ENCODE peak calls at places on chromosomes 12 and 14, in four cellular contexts. One of them, this sample, is unnamed.

GRCh38 chr14:103144085-103144484 is 20.8 kb downstream of the TNFAIP2 start:
- DNase-seq in GM23338: no peak
- DNase-seq in transverse colon: no peak
- DNase-seq in GM12891: no peak
- DNase-seq in this sample: no peak

GRCh38 chr12:50569876-50570275 is 65.1 kb downstream of the DIP2B start:
- DNase-seq in GM23338: no peak
- DNase-seq in transverse colon: no peak
- DNase-seq in GM12891: no peak
- DNase-seq in this sample: no peak

GRCh38 chr12:81070846-81071245 is 7.0 kb upstream of the ACSS3 start:
- DNase-seq in GM23338: no peak
- DNase-seq in transverse colon: no peak
- DNase-seq in GM12891: no peak
- DNase-seq in this sample: no peak

GRCh38 chr14:85125331-85125730 is 404.6 kb upstream of the FLRT2 start:
- DNase-seq in GM23338: no peak
- DNase-seq in transverse colon: no peak
- DNase-seq in GM12891: no peak
- DNase-seq in this sample: no peak

GRCh38 chr12:45331552-45331951 is 115.7 kb downstream of the ANO6 start:
- DNase-seq in GM23338: no peak
- DNase-seq in transverse colon: no peak
- DNase-seq in GM12891: no peak
- DNase-seq in this sample: no peak

GRCh38 chr14:58884442-58884841 is 246.7 kb downstream of the DACT1 start:
- DNase-seq in GM23338: peak
- DNase-seq in transverse colon: no peak
- DNase-seq in GM12891: no peak
- DNase-seq in this sample: no peak

GRCh38 chr12:1410794-1411193 is 183.6 kb downstream of the FBXL14 start:
- DNase-seq in GM23338: no peak
- DNase-seq in transverse colon: no peak
- DNase-seq in GM12891: no peak
- DNase-seq in this sample: no peak

GRCh38 chr12:96028538-96028937 is 6.8 kb downstream of the LTA4H start:
- DNase-seq in GM23338: no peak
- DNase-seq in transverse colon: no peak
- DNase-seq in GM12891: no peak
- DNase-seq in this sample: no peak

GRCh38 chr14:59299731-59300130 is 111.3 kb downstream of the DAAM1 start:
- DNase-seq in GM23338: no peak
- DNase-seq in transverse colon: no peak
- DNase-seq in GM12891: no peak
- DNase-seq in this sample: no peak

GRCh38 chr12:1829306-1829900 is 9.0 kb downstream of the LRTM2 start:
- DNase-seq in GM23338: no peak
- DNase-seq in transverse colon: no peak
- DNase-seq in GM12891: no peak
- DNase-seq in this sample: no peak

GRCh38 chr14:20679907-20680306 is 4.5 kb upstream of the RNASE4 start:
- DNase-seq in GM23338: peak
- DNase-seq in transverse colon: no peak
- DNase-seq in GM12891: no peak
- DNase-seq in this sample: no peak

GRCh38 chr14:20652996-20653975 is 11.8 kb upstream of the OR6S1 start:
- DNase-seq in GM23338: peak
- DNase-seq in transverse colon: no peak
- DNase-seq in GM12891: no peak
- DNase-seq in this sample: peak

GRCh38 chr12:1122803-1123202 is 131.8 kb downstream of the ERC1 start:
- DNase-seq in GM23338: no peak
- DNase-seq in transverse colon: no peak
- DNase-seq in GM12891: no peak
- DNase-seq in this sample: no peak

GRCh38 chr14:95474486-95474885 is 42.0 kb downstream of the SYNE3 start:
- DNase-seq in GM23338: no peak
- DNase-seq in transverse colon: no peak
- DNase-seq in GM12891: no peak
- DNase-seq in this sample: no peak

GRCh38 chr12:87300-87699 is 20.7 kb downstream of the IQSEC3 start:
- DNase-seq in GM23338: no peak
- DNase-seq in transverse colon: no peak
- DNase-seq in GM12891: no peak
- DNase-seq in this sample: no peak

GRCh38 chr12:93785262-93786010 is 108.3 kb downstream of the CRADD start:
- DNase-seq in GM23338: peak
- DNase-seq in transverse colon: peak
- DNase-seq in GM12891: no peak
- DNase-seq in this sample: no peak

GRCh38 chr12:68081561-68081960 is 78.0 kb downstream of the IFNG start:
- DNase-seq in GM23338: no peak
- DNase-seq in transverse colon: no peak
- DNase-seq in GM12891: no peak
- DNase-seq in this sample: no peak

GRCh38 chr14:104582005-104582404 is 2.4 kb downstream of the C14orf180 start:
- DNase-seq in GM23338: no peak
- DNase-seq in transverse colon: no peak
- DNase-seq in GM12891: no peak
- DNase-seq in this sample: no peak

GRCh38 chr12:95532851-95533250 is 18.4 kb downstream of the USP44 start:
- DNase-seq in GM23338: no peak
- DNase-seq in transverse colon: no peak
- DNase-seq in GM12891: no peak
- DNase-seq in this sample: no peak

GRCh38 chr14:32303865-32304264 is 25.2 kb upstream of the AKAP6 start:
- DNase-seq in GM23338: no peak
- DNase-seq in transverse colon: no peak
- DNase-seq in GM12891: no peak
- DNase-seq in this sample: no peak

GRCh38 chr14:60845523-60845922 is 111.0 kb downstream of the MNAT1 start:
- DNase-seq in GM23338: no peak
- DNase-seq in transverse colon: no peak
- DNase-seq in GM12891: peak
- DNase-seq in this sample: no peak

DNA sequence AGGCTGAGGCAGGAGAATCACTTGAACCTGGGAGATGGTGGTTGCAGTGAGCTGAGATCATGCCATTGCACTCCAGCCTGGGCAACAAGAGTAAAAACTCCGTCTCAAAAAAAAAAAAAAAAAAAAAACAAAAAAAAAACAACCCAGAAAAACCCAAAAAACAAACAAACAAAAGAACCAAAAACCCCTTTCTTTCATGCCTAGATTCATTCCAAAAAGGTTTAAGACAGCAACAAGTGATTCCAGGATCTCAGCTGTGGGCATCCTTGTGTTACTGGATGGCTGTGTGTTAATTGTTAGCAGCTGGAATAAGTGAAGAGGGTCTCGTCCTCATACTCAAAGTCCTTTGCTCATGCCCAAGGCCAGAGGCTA is 9.4 kb downstream of the GPRC5A start:
- DNase-seq in GM23338: no peak
- DNase-seq in transverse colon: no peak
- DNase-seq in GM12891: no peak
- DNase-seq in this sample: no peak
- TF ChIP-seq POLR2AphosphoS5 in GM23338: no peak
- TF ChIP-seq POLR2AphosphoS5 in transverse colon: no peak
- TF ChIP-seq POLR2AphosphoS5 in GM12891: no peak
- TF ChIP-seq POLR2AphosphoS5 in this sample: no peak

DNA sequence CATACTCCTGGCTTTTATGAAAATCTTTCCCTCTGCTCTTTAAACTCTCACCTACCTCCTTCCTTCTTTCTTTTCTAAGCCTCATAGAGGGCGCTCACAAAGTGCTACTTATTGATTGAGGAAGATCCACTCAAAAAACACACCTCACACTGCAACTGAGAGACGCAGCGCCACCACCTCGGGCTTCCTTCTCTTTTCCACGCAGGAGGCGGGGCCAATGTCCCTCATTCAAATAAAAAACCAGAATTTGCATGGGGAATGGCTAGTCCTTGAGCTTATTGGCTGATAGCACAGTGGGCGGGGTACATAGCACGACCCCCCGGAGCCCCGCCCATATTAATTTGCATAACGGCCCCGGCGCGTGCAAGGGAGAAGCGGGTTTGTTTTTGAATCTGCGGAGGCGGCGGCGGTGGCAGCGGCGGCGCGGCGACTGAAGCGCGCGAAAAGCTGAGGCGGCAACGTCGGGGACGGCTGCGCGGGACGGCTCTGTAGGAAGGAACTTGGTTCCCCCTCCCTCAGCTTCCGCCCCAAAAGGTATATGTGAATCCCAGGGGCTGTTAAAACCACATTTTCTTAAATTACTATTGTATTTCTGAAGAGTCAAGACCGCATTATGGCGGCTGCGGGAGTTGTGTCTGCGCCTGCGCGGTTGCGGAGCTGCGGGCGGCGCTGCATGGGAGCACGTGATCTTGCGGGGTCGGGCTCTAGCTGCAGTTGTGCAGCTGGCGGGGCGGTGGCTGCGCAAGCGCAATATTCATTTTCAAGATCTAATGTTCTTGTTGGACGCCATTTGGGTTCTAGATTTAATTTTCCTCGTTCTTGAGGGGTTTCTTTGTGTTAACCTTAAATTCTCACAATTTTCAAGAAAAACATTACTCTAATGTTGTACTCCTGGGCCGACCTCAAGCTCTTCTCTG is at the start of gene ATF7IP:
- DNase-seq in GM23338: peak
- DNase-seq in transverse colon: peak
- DNase-seq in GM12891: peak
- DNase-seq in this sample: peak
- TF ChIP-seq POLR2AphosphoS5 in GM23338: peak
- TF ChIP-seq POLR2AphosphoS5 in transverse colon: peak
- TF ChIP-seq POLR2AphosphoS5 in GM12891: peak
- TF ChIP-seq POLR2AphosphoS5 in this sample: peak

DNA sequence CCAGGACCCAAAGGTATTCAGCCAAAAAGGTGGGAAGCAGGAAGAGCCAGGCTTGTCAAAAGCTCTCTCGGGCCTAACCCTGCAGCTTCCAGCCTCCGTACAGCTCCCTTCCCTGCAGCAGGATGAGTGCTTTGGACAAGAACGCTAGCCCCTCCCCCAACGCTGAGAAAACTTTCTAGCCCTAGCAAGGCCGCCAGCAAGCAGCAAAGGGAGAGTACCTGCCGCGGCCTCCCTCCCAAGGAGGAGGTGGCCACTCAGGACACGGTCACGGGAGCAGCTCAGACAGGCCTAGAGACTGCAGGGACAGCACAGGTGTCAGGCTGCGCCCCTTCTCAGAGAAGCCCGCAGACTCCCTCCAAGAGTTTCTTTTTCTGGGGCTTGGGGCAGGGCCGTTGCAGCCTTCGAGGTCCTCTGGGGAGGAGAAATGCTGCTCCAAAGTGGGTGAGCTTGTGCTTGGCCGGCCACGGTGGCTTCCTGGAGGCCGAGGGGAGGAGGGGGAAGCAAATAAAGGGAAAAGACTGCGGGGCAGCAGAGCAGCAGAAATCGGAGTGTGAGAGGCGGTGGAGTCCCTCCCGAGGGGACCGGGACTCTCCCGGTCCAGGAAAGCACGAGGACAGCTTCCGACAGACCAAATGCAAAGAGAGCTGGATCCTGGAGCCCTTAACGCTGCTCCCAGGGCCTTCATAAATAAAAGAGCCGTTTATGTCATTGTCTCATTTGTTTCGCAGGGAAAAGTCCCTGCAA is 4.0 kb upstream of the PNMA1 start:
- DNase-seq in GM23338: peak
- DNase-seq in transverse colon: peak
- DNase-seq in GM12891: no peak
- DNase-seq in this sample: no peak
- TF ChIP-seq POLR2AphosphoS5 in GM23338: no peak
- TF ChIP-seq POLR2AphosphoS5 in transverse colon: no peak
- TF ChIP-seq POLR2AphosphoS5 in GM12891: no peak
- TF ChIP-seq POLR2AphosphoS5 in this sample: peak

DNA sequence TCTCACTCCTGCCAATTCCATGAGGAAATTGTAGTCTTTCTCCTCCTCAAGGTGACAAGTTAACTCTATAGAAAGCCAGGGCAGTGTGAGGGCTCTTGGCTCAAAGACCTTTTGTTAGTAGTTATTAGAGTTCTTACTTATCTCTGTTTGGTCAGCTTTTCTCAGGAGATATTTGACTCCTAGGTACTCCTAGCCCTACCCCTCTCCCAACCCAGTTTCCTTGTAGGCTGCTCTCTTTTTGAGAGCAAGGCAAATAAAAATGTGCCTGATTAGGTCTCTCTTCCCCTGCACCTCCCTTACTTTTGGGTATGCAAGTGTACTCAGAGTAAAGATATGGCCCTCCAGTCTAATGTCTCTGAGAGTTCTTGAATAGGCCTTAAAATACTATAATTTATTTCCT is 23.8 kb downstream of the BTG1 start:
- DNase-seq in GM23338: no peak
- DNase-seq in transverse colon: no peak
- DNase-seq in GM12891: no peak
- DNase-seq in this sample: no peak
- TF ChIP-seq POLR2AphosphoS5 in GM23338: no peak
- TF ChIP-seq POLR2AphosphoS5 in transverse colon: no peak
- TF ChIP-seq POLR2AphosphoS5 in GM12891: no peak
- TF ChIP-seq POLR2AphosphoS5 in this sample: no peak

DNA sequence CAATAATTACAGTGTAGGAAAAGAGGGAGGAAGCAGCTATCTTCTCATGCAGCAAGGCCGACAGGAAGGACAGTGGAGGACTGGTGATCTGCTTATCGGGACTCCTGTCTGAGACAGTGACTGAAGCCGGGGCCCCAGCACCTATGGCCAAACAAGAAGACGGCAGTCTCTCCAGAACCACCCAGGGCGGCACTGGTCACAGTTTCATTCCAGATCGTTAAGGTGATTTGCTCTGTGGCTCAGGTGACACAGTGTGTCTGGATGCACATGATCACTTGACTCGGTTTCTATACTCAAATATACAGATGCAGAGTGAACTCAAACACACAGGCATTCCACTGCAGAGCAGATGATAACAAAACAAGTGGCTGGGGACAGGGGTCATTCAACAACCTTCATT is 52.1 kb upstream of the CORO1C start:
- DNase-seq in GM23338: no peak
- DNase-seq in transverse colon: no peak
- DNase-seq in GM12891: no peak
- DNase-seq in this sample: no peak
- TF ChIP-seq POLR2AphosphoS5 in GM23338: no peak
- TF ChIP-seq POLR2AphosphoS5 in transverse colon: no peak
- TF ChIP-seq POLR2AphosphoS5 in GM12891: no peak
- TF ChIP-seq POLR2AphosphoS5 in this sample: no peak